ENCODE peak calls at places on chromosomes 3 and 15, in five cellular contexts. O is astrocyte, H is Peyer's patch, R is cardiac muscle cell, U is heart right ventricle. F is an unnamed sample.

GRCh38 chr15:52785672-52786406 is 4.3 kb downstream of the ONECUT1 start:
- DNase-seq in O (no peak), H (no peak), R (no peak), U (no peak), F (no peak)

GRCh38 chr15:66072616-66073361 is 180.8 kb downstream of the MEGF11 start:
- DNase-seq in O (peak; percentile 14), H (no peak), R (peak; percentile 43), U (no peak), F (no peak)

GRCh38 chr3:37200141-37200540 is 25.8 kb upstream of the LRRFIP2 start:
- DNase-seq in O (no peak), H (no peak), R (no peak), U (no peak), F (no peak)

GRCh38 chr3:142987707-142988106 is 13.7 kb upstream of the U2SURP start:
- DNase-seq in O (no peak), H (no peak), R (peak; percentile 73), U (no peak), F (no peak)

GRCh38 chr15:66117841-66118240 is 135.7 kb downstream of the MEGF11 start:
- DNase-seq in O (no peak), H (no peak), R (no peak), U (no peak), F (no peak)

GRCh38 chr3:97815149-97815917 is 6.5 kb upstream of the CRYBG3 start:
- DNase-seq in O (no peak), H (no peak), R (no peak), U (no peak), F (no peak)

GRCh38 chr15:69253156-69253555 is 45.6 kb upstream of the PAQR5 start:
- DNase-seq in O (peak; percentile 93), H (no peak), R (peak; percentile 88), U (peak; percentile 12), F (no peak)

GRCh38 chr15:52288051-52288942 is 7.3 kb downstream of the MYO5C start:
- DNase-seq in O (peak; percentile 15), H (peak; percentile 71), R (peak; percentile 3), U (no peak), F (peak; percentile 86)

GRCh38 chr3:133880287-133880686 is 15.4 kb downstream of the RAB6B start:
- DNase-seq in O (no peak), H (no peak), R (no peak), U (no peak), F (no peak)

GRCh38 chr3:97839944-97840343 is 18.1 kb downstream of the CRYBG3 start:
- DNase-seq in O (no peak), H (no peak), R (no peak), U (no peak), F (no peak)

GRCh38 chr3:141802316-141803077 is 39.3 kb downstream of the GRK7 start:
- DNase-seq in O (peak; percentile 10), H (no peak), R (no peak), U (no peak), F (no peak)

GRCh38 chr3:184712579-184713355 is 903 bp upstream of the MAGEF1 start:
- DNase-seq in O (no peak), H (no peak), R (no peak), U (no peak), F (peak; percentile 11)

GRCh38 chr3:86578071-86578470 is 412.9 kb downstream of the VGLL3 start:
- DNase-seq in O (no peak), H (no peak), R (no peak), U (no peak), F (no peak)

GRCh38 chr15:60406513-60407124 is 8.8 kb upstream of the ANXA2 start:
- DNase-seq in O (no peak), H (no peak), R (no peak), U (no peak), F (no peak)

GRCh38 chr3:139123377-139124095 is 78.8 kb upstream of the PRR23C start:
- DNase-seq in O (no peak), H (no peak), R (no peak), U (no peak), F (peak; percentile 25)

GRCh38 chr15:60519218-60519617 is 40.3 kb upstream of the ICE2 start:
- DNase-seq in O (no peak), H (no peak), R (no peak), U (no peak), F (no peak)

GRCh38 chr3:10352146-10352911 is 31.4 kb upstream of the SEC13 start:
- DNase-seq in O (peak; percentile 88), H (peak; percentile 22), R (peak; percentile 60), U (no peak), F (no peak)

GRCh38 chr3:66372681-66373350 is 128.0 kb downstream of the LRIG1 start:
- DNase-seq in O (no peak), H (no peak), R (no peak), U (peak; percentile 59), F (no peak)

GRCh38 chr15:37289109-37289765 is 188.9 kb upstream of the MEIS2 start:
- DNase-seq in O (no peak), H (no peak), R (peak; percentile 30), U (no peak), F (no peak)

GRCh38 chr3:7630351-7630911 is 769.5 kb downstream of the GRM7 start:
- DNase-seq in O (peak; percentile 89), H (no peak), R (peak; percentile 47), U (no peak), F (no peak)

GRCh38 chr3:64264491-64265109 is 39.3 kb upstream of the PRICKLE2 start:
- DNase-seq in O (no peak), H (no peak), R (peak; percentile 48), U (no peak), F (no peak)

GRCh38 chr3:52085883-52086282 is 29.5 kb upstream of the DUSP7 start:
- DNase-seq in O (no peak), H (no peak), R (no peak), U (no peak), F (no peak)

GRCh38 chr3:71231680-71232079 is 351.8 kb downstream of the FOXP1 start:
- DNase-seq in O (no peak), H (no peak), R (no peak), U (no peak), F (no peak)

GRCh38 chr3:14411988-14412387 is 9.6 kb downstream of the SLC6A6 start:
- DNase-seq in O (no peak), H (no peak), R (no peak), U (no peak), F (no peak)

GRCh38 chr15:40090774-40091455 is 17.8 kb downstream of the BMF start:
- DNase-seq in O (no peak), H (no peak), R (no peak), U (no peak), F (no peak)

GRCh38 chr3:12947504-12948369 is 106.4 kb upstream of the RPL32 start:
- DNase-seq in O (peak; percentile 62), H (peak; percentile 62), R (peak; percentile 83), U (peak; percentile 74), F (peak; percentile 52)

GRCh38 chr15:42071717-42072116 is 22.6 kb downstream of the PLA2G4D start:
- DNase-seq in O (no peak), H (no peak), R (no peak), U (no peak), F (no peak)

GRCh38 chr15:90192961-90193786 is 8.0 kb upstream of the SEMA4B start:
- DNase-seq in O (no peak), H (no peak), R (no peak), U (no peak), F (no peak)

DNA sequence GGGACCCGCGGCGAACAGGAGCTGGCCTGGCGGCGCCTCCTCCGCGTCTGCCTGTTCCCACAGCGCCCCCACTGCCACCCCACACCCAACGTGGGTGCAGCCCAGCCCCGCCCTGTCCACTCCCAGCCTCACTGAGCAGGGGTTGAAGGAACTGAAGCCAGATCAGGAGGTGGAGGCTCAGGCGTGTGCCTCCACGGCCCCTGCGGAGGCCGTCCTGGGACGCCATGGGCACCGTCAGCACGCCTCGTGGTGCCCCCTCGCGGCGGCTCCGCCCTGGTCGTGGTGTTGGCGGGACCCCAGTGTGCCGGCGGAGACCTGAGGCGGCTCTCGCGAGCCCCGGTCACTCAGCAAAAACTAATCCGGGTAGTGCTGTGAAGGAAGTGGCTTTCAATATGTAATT is 39.0 kb upstream of the PRSS50 start:
- DNase-seq in O (no peak), H (no peak), R (no peak), U (no peak), F (no peak)
- H3K27ac ChIP-seq in O (no peak overlapping the region), H (no peak overlapping the region), R (no peak overlapping the region), U (no peak overlapping the region), F (no peak overlapping the region)

GRCh38 chr3:58215317-58216025 is 4.7 kb upstream of the DNASE1L3 start:
- DNase-seq in O (no peak), H (no peak), R (no peak), U (no peak), F (no peak)

GRCh38 chr3:58216496-58217197 is 5.9 kb upstream of the DNASE1L3 start:
- DNase-seq in O (no peak), H (no peak), R (no peak), U (no peak), F (no peak)

GRCh38 chr3:58218904-58219303 is 8.1 kb upstream of the DNASE1L3 start:
- DNase-seq in O (no peak), H (no peak), R (no peak), U (no peak), F (no peak)

GRCh38 chr3:58214484-58215316 is 3.9 kb upstream of the DNASE1L3 start:
- DNase-seq in O (no peak), H (no peak), R (no peak), U (no peak), F (no peak)

GRCh38 chr3:58217209-58217811 is 6.5 kb upstream of the DNASE1L3 start:
- DNase-seq in O (peak; percentile 51), H (peak; percentile 61), R (peak; percentile 71), U (peak; percentile 62), F (peak; percentile 65)
- H3K4me1 ChIP-seq in O (peaks cover 6% of the 10 kb centered on the region), H (peaks cover 9% of the 10 kb centered on the region), R (no peaks in the 10 kb centered on the region), U (peaks cover 26% of the 10 kb centered on the region), F (peaks cover 4% of the 10 kb centered on the region)

GRCh38 chr3:4493931-4494806 is 1.0 kb downstream of the ITPR1 start:
- DNase-seq in O (peak; percentile 18), H (no peak), R (peak; percentile 51), U (peak; percentile 16), F (no peak)

GRCh38 chr3:4491873-4492239 is 1.3 kb upstream of the ITPR1 start:
- DNase-seq in O (no peak), H (no peak), R (no peak), U (no peak), F (no peak)

GRCh38 chr3:4494807-4495200 is 1.7 kb downstream of the ITPR1 start:
- DNase-seq in O (no peak), H (no peak), R (no peak), U (no peak), F (no peak)

GRCh38 chr3:4493008-4493930 is at the start of gene ITPR1:
- DNase-seq in O (peak; percentile 96), H (peak; percentile 95), R (peak; percentile 100), U (peak; percentile 98), F (peak; percentile 99)

GRCh38 chr3:4492240-4493007 is 724 bp upstream of the ITPR1 start:
- DNase-seq in O (peak; percentile 63), H (peak; percentile 50), R (peak; percentile 83), U (peak; percentile 50), F (peak; percentile 60)
- TF ChIP-seq CTCF in O (peak; percentile 3), H (no peak), R (peak; percentile 9), U (no peak), F (no peak)

DNA sequence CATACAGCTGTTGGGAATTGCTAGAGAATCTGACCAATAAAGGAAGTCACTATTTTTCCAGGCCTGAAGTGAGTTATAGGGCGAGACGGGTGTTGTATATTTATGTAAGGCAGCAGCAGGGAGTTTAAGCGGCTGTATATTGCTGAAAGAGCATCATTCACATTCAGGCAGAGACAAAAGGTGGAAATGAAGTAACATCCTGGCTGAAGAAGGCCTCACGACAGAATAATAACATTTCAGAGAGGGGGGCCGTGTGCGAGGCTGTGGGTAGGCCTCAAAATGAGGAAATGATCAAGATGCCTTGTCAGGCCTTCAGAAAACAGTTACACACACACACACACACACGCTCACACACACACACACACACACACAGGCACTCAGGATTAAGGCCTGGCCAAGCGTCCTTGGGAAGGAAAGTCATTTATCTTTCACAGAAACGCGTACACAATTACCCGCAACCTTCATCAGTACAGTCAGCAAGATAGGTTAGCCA is 964.8 kb upstream of the NR2F2 start:
- DNase-seq in O (peak; percentile 44), H (no peak), R (peak; percentile 77), U (peak; percentile 10), F (no peak)
- H3K27ac ChIP-seq in O (no peak overlapping the region), H (no peak overlapping the region), R (no peak overlapping the region), U (peak overlapping the region; percentile 27), F (peak overlapping the region; percentile 70)